ENCODE peak calls at places on chromosomes 6 and 20, in seven cellular contexts. I is H9, Z is IMR-90, D is mesendoderm, B is neuronal stem cell, H is trophoblast cell, L is H1. V is an unnamed sample.

GRCh38 chr6:20800229-20800628 is 266.0 kb downstream of the CDKAL1 start:
- DNase-seq in D (no peak), B (no peak), H (no peak), I (no peak), Z (no peak), L (no peak), V (no peak)

GRCh38 chr6:6665505-6665904 is 77.0 kb downstream of the LY86 start:
- DNase-seq in B (peak), H (no peak), I (no peak), L (no peak), D (no peak), Z (no peak), V (no peak)

GRCh38 chr20:19265646-19266374 is 53.4 kb downstream of the SLC24A3 start:
- DNase-seq in B (no peak), L (peak), I (peak), Z (no peak), H (no peak), D (peak), V (no peak)

GRCh38 chr6:4805553-4806307 is 29.5 kb downstream of the CDYL start:
- DNase-seq in L (no peak), D (peak), B (peak), I (peak), H (peak), Z (peak), V (no peak)

GRCh38 chr6:69232506-69233194 is 564.2 kb downstream of the LMBRD1 start:
- DNase-seq in L (no peak), I (peak), Z (peak), H (peak), D (peak), B (peak), V (peak)

GRCh38 chr6:78607188-78607587 is 260.2 kb upstream of the IRAK1BP1 start:
- DNase-seq in L (no peak), I (no peak), D (no peak), Z (peak), B (no peak), H (no peak), V (peak)

GRCh38 chr20:25247100-25247665 is 702 bp upstream of the PYGB start:
- DNase-seq in Z (peak), H (peak), B (peak), L (no peak), D (peak), I (peak), V (peak)

GRCh38 chr6:11043961-11044711 is at the start of gene ELOVL2:
- DNase-seq in D (peak), B (peak), H (peak), Z (peak), L (no peak), I (peak), V (peak)

GRCh38 chr20:62117658-62118057 is 4.6 kb upstream of the LSM14B start:
- DNase-seq in H (no peak), L (no peak), B (no peak), I (no peak), D (no peak), Z (no peak), V (no peak)

GRCh38 chr20:56627122-56628014 is 1.7 kb upstream of the TFAP2C start:
- DNase-seq in D (peak), H (no peak), L (no peak), B (no peak), Z (no peak), I (peak), V (peak)

GRCh38 chr6:139376054-139376355 is 1.6 kb upstream of the CITED2 start:
- DNase-seq in B (no peak), I (no peak), D (no peak), L (no peak), Z (no peak), H (no peak), V (peak)

GRCh38 chr6:148557796-148558457 is 188.9 kb upstream of the UST start:
- DNase-seq in B (no peak), D (peak), L (no peak), H (no peak), I (no peak), Z (no peak), V (peak)

GRCh38 chr6:81896561-81896960 is 144.1 kb upstream of the TENT5A start:
- DNase-seq in B (no peak), D (no peak), H (peak), I (no peak), L (no peak), Z (peak), V (peak)

GRCh38 chr20:63031251-63032014 is 24.7 kb upstream of the BHLHE23 start:
- DNase-seq in H (no peak), L (no peak), D (no peak), I (no peak), Z (no peak), B (no peak), V (no peak)

GRCh38 chr20:39822667-39823066 is 860.5 kb downstream of the DHX35 start:
- DNase-seq in I (no peak), L (no peak), B (no peak), H (no peak), Z (peak), D (no peak), V (peak)

GRCh38 chr20:38127011-38127621 is 38.0 kb downstream of the TGM2 start:
- DNase-seq in B (no peak), H (peak), I (no peak), L (no peak), D (no peak), Z (peak), V (peak)

GRCh38 chr6:168021581-168021980 is 24.1 kb downstream of the KIF25 start:
- DNase-seq in L (no peak), Z (no peak), B (no peak), I (no peak), D (no peak), H (no peak), V (no peak)

GRCh38 chr6:126112171-126112632 is 125.9 kb downstream of the TRMT11 start:
- DNase-seq in Z (peak), L (no peak), I (no peak), H (peak), B (no peak), D (no peak), V (peak)

GRCh38 chr6:18601515-18602035 is 214.4 kb downstream of the RNF144B start:
- DNase-seq in H (no peak), Z (no peak), L (no peak), D (no peak), B (no peak), I (no peak), V (no peak)

GRCh38 chr6:143027058-143027457 is 33.6 kb upstream of the AIG1 start:
- DNase-seq in Z (peak), H (peak), L (peak), D (peak), I (peak), B (peak), V (peak)

GRCh38 chr6:123215211-123215610 is 219.2 kb downstream of the CLVS2 start:
- DNase-seq in D (no peak), Z (no peak), B (no peak), H (no peak), I (no peak), L (no peak), V (no peak)

GRCh38 chr6:166369741-166370140 is 13.0 kb downstream of the MPC1 start:
- DNase-seq in I (no peak), B (no peak), D (no peak), H (no peak), L (no peak), Z (no peak), V (no peak)

GRCh38 chr6:104527311-104527710 is 332.4 kb downstream of the HACE1 start:
- DNase-seq in H (no peak), D (no peak), L (no peak), B (no peak), Z (no peak), I (no peak), V (no peak)

GRCh38 chr20:55586626-55587025 is 418.7 kb downstream of the CBLN4 start:
- DNase-seq in D (no peak), Z (no peak), B (no peak), I (no peak), L (no peak), H (no peak), V (no peak)

GRCh38 chr6:104784884-104785283 is 74.8 kb downstream of the HACE1 start:
- DNase-seq in B (no peak), H (peak), L (no peak), Z (peak), D (no peak), I (no peak), V (peak)

GRCh38 chr6:111522393-111523020 is 39.5 kb upstream of the REV3L start:
- DNase-seq in Z (no peak), I (no peak), D (no peak), B (no peak), L (no peak), H (no peak), V (no peak)

GRCh38 chr6:33028220-33028849 is 18.9 kb upstream of the HLA-DOA start:
- DNase-seq in Z (no peak), B (no peak), D (no peak), H (no peak), I (no peak), L (no peak), V (no peak)

GRCh38 chr6:17589402-17590116 is 10.5 kb upstream of the FAM8A1 start:
- DNase-seq in Z (peak), I (peak), H (peak), B (no peak), L (no peak), D (peak), V (peak)

GRCh38 chr6:117425431-117426153 is at the start of gene ROS1:
- DNase-seq in B (no peak), D (no peak), L (no peak), Z (no peak), H (no peak), I (no peak), V (no peak)

GRCh38 chr6:154154389-154154967 is 115.4 kb downstream of the OPRM1 start:
- DNase-seq in Z (peak), B (peak), L (no peak), D (peak), I (no peak), H (peak), V (peak)

GRCh38 chr6:145350928-145351327 is 384.4 kb downstream of the EPM2A start:
- DNase-seq in Z (no peak), L (no peak), I (no peak), B (no peak), H (no peak), D (no peak), V (no peak)

GRCh38 chr20:12702312-12702711 is 306.5 kb upstream of the SPTLC3 start:
- DNase-seq in B (no peak), Z (no peak), I (no peak), L (no peak), H (no peak), D (no peak), V (no peak)

DNA sequence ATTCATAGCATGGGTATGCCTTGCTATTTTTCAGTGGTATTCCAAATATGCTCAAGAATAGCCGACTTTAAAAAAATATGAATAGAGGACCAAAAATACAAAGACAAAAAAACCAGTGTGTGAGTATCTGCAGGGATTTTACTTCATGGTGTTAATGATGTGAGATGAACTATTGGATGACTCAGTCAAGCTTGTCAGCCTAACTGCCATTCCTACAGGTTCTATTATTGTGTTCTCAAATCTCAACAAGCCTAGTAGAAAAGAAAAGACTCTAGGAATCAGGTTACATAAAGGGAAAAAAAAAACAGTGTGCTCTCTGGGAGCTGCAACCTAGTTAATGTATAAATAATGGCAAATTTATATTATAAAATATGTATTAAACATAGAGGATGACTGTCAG is 588.4 kb upstream of the BTBD3 start:
- DNase-seq in I (no peak), L (no peak), Z (peak), D (no peak), H (no peak), B (no peak), V (no peak)
- H2BK5ac ChIP-seq in I (no peak), L (no peak), Z (no peak), D (no peak), H (no peak), B (no peak), V (no peak)

GRCh38 chr6:129309154-129309553 is 400.8 kb downstream of the ARHGAP18 start:
- DNase-seq in H (no peak), B (no peak), D (no peak), Z (no peak), I (no peak), L (no peak), V (no peak)

GRCh38 chr6:129306826-129307225 is 403.2 kb downstream of the ARHGAP18 start:
- DNase-seq in B (no peak), H (peak), Z (no peak), D (no peak), I (no peak), L (no peak), V (no peak)

GRCh38 chr6:129312865-129313264 is 397.1 kb downstream of the ARHGAP18 start:
- DNase-seq in I (no peak), B (no peak), H (peak), Z (peak), D (peak), L (no peak), V (peak)

GRCh38 chr6:129302671-129303070 is 407.3 kb downstream of the ARHGAP18 start:
- DNase-seq in Z (no peak), B (no peak), H (no peak), D (no peak), I (no peak), L (no peak), V (no peak)

DNA sequence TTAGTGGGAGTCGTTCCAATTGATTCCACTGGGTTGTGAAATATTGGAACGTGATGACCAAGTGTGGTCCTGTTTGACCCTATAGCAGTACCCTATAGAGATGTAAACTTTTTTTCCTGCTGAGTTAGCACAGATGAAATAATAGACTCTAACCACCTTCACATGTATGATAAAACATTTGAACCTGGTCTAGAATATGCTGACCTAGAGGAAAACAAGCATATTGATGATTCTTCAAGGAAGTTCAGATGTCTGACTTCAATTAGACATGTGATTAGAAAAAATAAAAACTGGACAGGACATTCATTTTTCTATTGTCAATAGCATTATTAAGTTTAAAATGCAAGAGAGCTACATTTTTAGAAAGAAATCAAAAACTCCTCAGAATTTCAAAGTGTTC is 402.1 kb downstream of the ARHGAP18 start:
- DNase-seq in H (no peak), Z (no peak), L (no peak), B (no peak), I (no peak), D (no peak), V (no peak)
- H2BK5ac ChIP-seq in H (no peak), Z (no peak), L (no peak), B (no peak), I (no peak), D (no peak), V (no peak)

DNA sequence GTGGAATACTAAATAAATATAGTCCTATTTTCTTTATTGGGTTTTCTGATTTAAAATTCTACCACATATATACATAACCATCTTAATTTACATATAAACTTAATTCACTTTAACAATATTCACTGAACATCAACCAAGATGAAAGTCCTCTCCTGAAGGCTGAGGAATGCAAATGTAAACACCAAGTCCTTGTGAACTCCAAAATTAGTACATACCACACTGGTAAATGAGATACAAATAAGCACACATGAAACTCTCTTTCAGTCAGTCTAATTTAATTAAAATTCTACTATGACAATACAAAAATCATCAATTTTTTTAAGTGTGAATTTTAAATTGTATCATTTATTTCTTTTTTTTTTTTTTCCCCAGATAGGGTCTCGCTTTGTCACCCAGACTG is 205.1 kb upstream of the RUNX2 start:
- DNase-seq in L (no peak), I (no peak), Z (no peak), D (no peak), H (no peak), B (no peak), V (no peak)
- H2BK5ac ChIP-seq in L (no peak), I (no peak), Z (no peak), D (no peak), H (no peak), B (no peak), V (no peak)

GRCh38 chr6:72554761-72555221 is 67.1 kb upstream of the KCNQ5 start:
- DNase-seq in D (no peak), H (no peak), Z (peak), L (no peak), B (no peak), I (no peak), V (no peak)

GRCh38 chr6:72554203-72554564 is 67.7 kb upstream of the KCNQ5 start:
- DNase-seq in Z (peak), I (no peak), B (no peak), D (no peak), L (no peak), H (peak), V (peak)

GRCh38 chr6:72551470-72551869 is 70.4 kb upstream of the KCNQ5 start:
- DNase-seq in Z (no peak), I (no peak), H (no peak), L (no peak), D (no peak), B (no peak), V (no peak)

GRCh38 chr6:72553531-72554202 is 68.2 kb upstream of the KCNQ5 start:
- DNase-seq in L (no peak), D (peak), B (no peak), I (no peak), H (peak), Z (peak), V (peak)

DNA sequence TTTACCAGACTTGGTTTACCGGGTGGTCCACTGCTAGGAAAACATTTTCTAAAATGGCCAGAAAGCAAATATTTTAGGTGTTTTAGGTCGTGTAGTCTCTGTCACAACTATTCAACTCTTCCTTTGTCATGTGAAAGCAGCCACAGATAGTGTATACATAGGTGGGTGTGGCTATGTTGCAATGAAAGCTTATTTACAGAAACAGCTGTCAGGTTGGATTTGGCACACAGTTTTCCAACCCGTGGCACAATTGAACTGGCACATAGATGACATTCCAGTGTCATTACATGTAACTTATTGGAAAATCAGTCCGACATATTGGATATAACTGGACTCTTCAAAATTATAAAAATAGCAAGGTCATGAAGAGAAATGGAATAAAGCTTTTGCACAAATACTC is 68.9 kb upstream of the KCNQ5 start:
- DNase-seq in H (peak), Z (peak), I (no peak), L (no peak), B (no peak), D (no peak), V (peak)
- H2BK5ac ChIP-seq in H (no peak), Z (peak), I (no peak), L (no peak), B (no peak), D (no peak), V (no peak)

DNA sequence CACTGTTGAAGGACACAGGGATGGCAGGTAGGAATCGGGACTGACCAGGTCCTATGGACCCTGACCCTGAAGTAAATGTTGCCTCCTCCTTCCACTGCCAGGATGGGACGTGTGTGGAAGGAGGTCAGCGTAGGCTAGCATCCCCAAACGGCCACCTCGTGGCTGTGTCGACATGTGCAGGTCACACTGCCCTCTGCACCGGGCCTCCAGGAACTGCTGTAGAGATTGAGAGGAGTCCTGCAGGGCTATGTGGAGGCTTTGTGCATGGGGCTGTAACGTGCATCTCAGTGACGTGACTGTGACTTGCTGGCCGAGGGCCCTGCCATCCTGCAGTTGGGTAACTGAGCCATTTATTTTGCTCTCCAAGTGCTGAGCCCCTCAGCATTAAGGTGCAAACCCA is 149.5 kb downstream of the PHACTR3 start:
- DNase-seq in D (no peak), H (no peak), B (no peak), Z (no peak), L (no peak), I (no peak), V (no peak)
- H2BK5ac ChIP-seq in D (no peak), H (no peak), B (no peak), Z (no peak), L (no peak), I (no peak), V (no peak)

GRCh38 chr20:297098-297924 is at the start of gene ZCCHC3:
- DNase-seq in D (peak), H (peak), I (peak), L (peak), Z (peak), B (peak), V (peak)
- H2BK5ac ChIP-seq in D (peak), H (peak), I (no peak), L (peak), Z (peak), B (peak), V (peak)